ENCODE peak calls at places on chromosomes 13 and 19, in eight cellular contexts. One of them, this sample, is unnamed. For H3K36me3, the result is how much of the 10 kb centered on the place peaks cover.

GRCh38 chr13:34161829-34162544 is 344.0 kb downstream of the RFC3 start:
- DNase-seq in kidney epithelial cell: peak
- DNase-seq in fibroblast of lung: peak
- DNase-seq in left lung: no peak
- DNase-seq in mammary epithelial cell: no peak
- DNase-seq in CD8-positive, alpha-beta T cell: no peak
- DNase-seq in CD8-positive, alpha-beta memory T cell: no peak
- DNase-seq in heart right ventricle: no peak
- DNase-seq in this sample: no peak

GRCh38 chr19:40165362-40165937 is 25.8 kb upstream of the MAP3K10 start:
- DNase-seq in kidney epithelial cell: no peak
- DNase-seq in fibroblast of lung: peak
- DNase-seq in left lung: peak
- DNase-seq in mammary epithelial cell: no peak
- DNase-seq in CD8-positive, alpha-beta T cell: peak
- DNase-seq in CD8-positive, alpha-beta memory T cell: peak
- DNase-seq in heart right ventricle: peak
- DNase-seq in this sample: peak

GRCh38 chr13:39037410-39037879 is 444 bp downstream of the PROSER1 start:
- DNase-seq in kidney epithelial cell: no peak
- DNase-seq in fibroblast of lung: no peak
- DNase-seq in left lung: no peak
- DNase-seq in mammary epithelial cell: no peak
- DNase-seq in CD8-positive, alpha-beta T cell: no peak
- DNase-seq in CD8-positive, alpha-beta memory T cell: no peak
- DNase-seq in heart right ventricle: no peak
- DNase-seq in this sample: no peak

GRCh38 chr19:13765395-13766094 is 1.2 kb downstream of the MRI1 start:
- DNase-seq in kidney epithelial cell: no peak
- DNase-seq in fibroblast of lung: no peak
- DNase-seq in left lung: no peak
- DNase-seq in mammary epithelial cell: no peak
- DNase-seq in CD8-positive, alpha-beta T cell: no peak
- DNase-seq in CD8-positive, alpha-beta memory T cell: no peak
- DNase-seq in heart right ventricle: no peak
- DNase-seq in this sample: no peak

GRCh38 chr13:114002009-114002544 is 28.2 kb upstream of the C13orf46 start:
- DNase-seq in kidney epithelial cell: no peak
- DNase-seq in fibroblast of lung: no peak
- DNase-seq in left lung: no peak
- DNase-seq in mammary epithelial cell: no peak
- DNase-seq in CD8-positive, alpha-beta T cell: no peak
- DNase-seq in CD8-positive, alpha-beta memory T cell: no peak
- DNase-seq in heart right ventricle: no peak
- DNase-seq in this sample: no peak

GRCh38 chr19:48239582-48240141 is 16.1 kb downstream of the CARD8 start:
- DNase-seq in kidney epithelial cell: no peak
- DNase-seq in fibroblast of lung: no peak
- DNase-seq in left lung: no peak
- DNase-seq in mammary epithelial cell: peak
- DNase-seq in CD8-positive, alpha-beta T cell: no peak
- DNase-seq in CD8-positive, alpha-beta memory T cell: no peak
- DNase-seq in heart right ventricle: no peak
- DNase-seq in this sample: no peak

GRCh38 chr19:10979950-10980349 is 19.1 kb downstream of the SMARCA4 start:
- DNase-seq in kidney epithelial cell: no peak
- DNase-seq in fibroblast of lung: peak
- DNase-seq in left lung: no peak
- DNase-seq in mammary epithelial cell: no peak
- DNase-seq in CD8-positive, alpha-beta T cell: no peak
- DNase-seq in CD8-positive, alpha-beta memory T cell: no peak
- DNase-seq in heart right ventricle: no peak
- DNase-seq in this sample: no peak

GRCh38 chr13:67353031-67353430 is 122.9 kb upstream of the PCDH9 start:
- DNase-seq in kidney epithelial cell: no peak
- DNase-seq in fibroblast of lung: no peak
- DNase-seq in left lung: no peak
- DNase-seq in mammary epithelial cell: no peak
- DNase-seq in CD8-positive, alpha-beta T cell: no peak
- DNase-seq in CD8-positive, alpha-beta memory T cell: no peak
- DNase-seq in heart right ventricle: no peak
- DNase-seq in this sample: no peak

GRCh38 chr13:44403720-44404063 is 30.1 kb downstream of the SERP2 start:
- DNase-seq in kidney epithelial cell: no peak
- DNase-seq in fibroblast of lung: no peak
- DNase-seq in left lung: no peak
- DNase-seq in mammary epithelial cell: no peak
- DNase-seq in CD8-positive, alpha-beta T cell: no peak
- DNase-seq in CD8-positive, alpha-beta memory T cell: no peak
- DNase-seq in heart right ventricle: no peak
- DNase-seq in this sample: no peak

GRCh38 chr19:17658666-17659065 is 29.5 kb downstream of the UNC13A start:
- DNase-seq in kidney epithelial cell: no peak
- DNase-seq in fibroblast of lung: no peak
- DNase-seq in left lung: no peak
- DNase-seq in mammary epithelial cell: no peak
- DNase-seq in CD8-positive, alpha-beta T cell: no peak
- DNase-seq in CD8-positive, alpha-beta memory T cell: no peak
- DNase-seq in heart right ventricle: no peak
- DNase-seq in this sample: no peak

GRCh38 chr19:6685482-6685881 is 15.5 kb upstream of the TNFSF14 start:
- DNase-seq in kidney epithelial cell: no peak
- DNase-seq in fibroblast of lung: no peak
- DNase-seq in left lung: no peak
- DNase-seq in mammary epithelial cell: no peak
- DNase-seq in CD8-positive, alpha-beta T cell: no peak
- DNase-seq in CD8-positive, alpha-beta memory T cell: no peak
- DNase-seq in heart right ventricle: no peak
- DNase-seq in this sample: no peak

GRCh38 chr19:6685962-6686627 is 16.1 kb upstream of the TNFSF14 start:
- DNase-seq in kidney epithelial cell: no peak
- DNase-seq in fibroblast of lung: no peak
- DNase-seq in left lung: no peak
- DNase-seq in mammary epithelial cell: no peak
- DNase-seq in CD8-positive, alpha-beta T cell: no peak
- DNase-seq in CD8-positive, alpha-beta memory T cell: no peak
- DNase-seq in heart right ventricle: no peak
- DNase-seq in this sample: no peak

GRCh38 chr19:6683971-6684370 is 14.0 kb upstream of the TNFSF14 start:
- DNase-seq in kidney epithelial cell: no peak
- DNase-seq in fibroblast of lung: no peak
- DNase-seq in left lung: no peak
- DNase-seq in mammary epithelial cell: no peak
- DNase-seq in CD8-positive, alpha-beta T cell: no peak
- DNase-seq in CD8-positive, alpha-beta memory T cell: no peak
- DNase-seq in heart right ventricle: no peak
- DNase-seq in this sample: no peak

GRCh38 chr19:6686628-6686975 is 16.6 kb upstream of the TNFSF14 start:
- DNase-seq in kidney epithelial cell: no peak
- DNase-seq in fibroblast of lung: no peak
- DNase-seq in left lung: no peak
- DNase-seq in mammary epithelial cell: no peak
- DNase-seq in CD8-positive, alpha-beta T cell: no peak
- DNase-seq in CD8-positive, alpha-beta memory T cell: no peak
- DNase-seq in heart right ventricle: no peak
- DNase-seq in this sample: no peak

GRCh38 chr19:6687117-6687516 is 17.2 kb upstream of the TNFSF14 start:
- DNase-seq in kidney epithelial cell: no peak
- DNase-seq in fibroblast of lung: no peak
- DNase-seq in left lung: no peak
- DNase-seq in mammary epithelial cell: no peak
- DNase-seq in CD8-positive, alpha-beta T cell: no peak
- DNase-seq in CD8-positive, alpha-beta memory T cell: no peak
- DNase-seq in heart right ventricle: no peak
- DNase-seq in this sample: no peak
- H3K36me3 ChIP-seq in kidney epithelial cell: under half
- H3K36me3 ChIP-seq in fibroblast of lung: under half
- H3K36me3 ChIP-seq in left lung: under half
- H3K36me3 ChIP-seq in mammary epithelial cell: under half
- H3K36me3 ChIP-seq in CD8-positive, alpha-beta T cell: under half
- H3K36me3 ChIP-seq in CD8-positive, alpha-beta memory T cell: under half
- H3K36me3 ChIP-seq in heart right ventricle: under half
- H3K36me3 ChIP-seq in this sample: under half

GRCh38 chr19:49408816-49409440 is 14.3 kb downstream of the PTH2 start:
- DNase-seq in kidney epithelial cell: peak
- DNase-seq in fibroblast of lung: no peak
- DNase-seq in left lung: no peak
- DNase-seq in mammary epithelial cell: no peak
- DNase-seq in CD8-positive, alpha-beta T cell: no peak
- DNase-seq in CD8-positive, alpha-beta memory T cell: no peak
- DNase-seq in heart right ventricle: no peak
- DNase-seq in this sample: no peak
- H3K4me3 ChIP-seq in kidney epithelial cell: no peak
- H3K4me3 ChIP-seq in fibroblast of lung: no peak
- H3K4me3 ChIP-seq in left lung: no peak
- H3K4me3 ChIP-seq in mammary epithelial cell: no peak
- H3K4me3 ChIP-seq in CD8-positive, alpha-beta T cell: no peak
- H3K4me3 ChIP-seq in CD8-positive, alpha-beta memory T cell: peak
- H3K4me3 ChIP-seq in heart right ventricle: no peak
- H3K4me3 ChIP-seq in this sample: no peak

DNA sequence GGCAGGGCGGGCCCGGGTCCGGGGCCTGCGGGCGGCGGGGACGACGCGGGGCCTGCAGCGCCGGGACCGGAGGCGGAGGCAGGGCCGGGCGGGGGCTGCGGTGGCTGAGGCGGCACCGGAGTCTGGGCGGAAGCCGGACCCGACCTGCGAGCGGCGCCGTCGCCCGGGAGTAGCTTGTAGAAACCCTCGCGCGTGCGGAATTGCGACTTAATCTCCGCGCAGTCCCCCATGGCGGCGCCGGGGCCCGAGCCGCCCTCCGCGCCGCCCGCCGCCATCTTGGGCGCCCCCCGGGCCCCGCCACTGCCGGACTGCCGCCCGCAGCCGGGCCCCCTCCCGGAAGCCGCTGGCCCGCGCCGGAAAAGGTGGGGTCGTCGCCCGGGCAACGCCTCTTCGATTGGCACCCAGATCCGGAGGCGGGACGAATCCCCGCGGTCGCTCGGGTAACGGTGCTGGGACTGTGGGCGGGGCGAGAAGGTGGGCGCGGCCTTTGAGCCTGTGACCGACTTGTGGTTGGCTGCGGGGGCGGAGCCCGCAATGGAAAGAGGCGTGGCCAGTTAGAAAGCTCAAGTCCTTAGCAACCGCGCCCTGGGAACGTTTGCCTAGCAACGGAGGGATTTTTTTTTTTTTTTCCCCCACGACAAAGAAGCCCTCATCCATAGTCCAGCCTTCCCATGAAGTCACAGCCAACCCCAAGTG is at the start of gene DMWD:
- DNase-seq in kidney epithelial cell: peak
- DNase-seq in fibroblast of lung: peak
- DNase-seq in left lung: peak
- DNase-seq in mammary epithelial cell: peak
- DNase-seq in CD8-positive, alpha-beta T cell: peak
- DNase-seq in CD8-positive, alpha-beta memory T cell: peak
- DNase-seq in heart right ventricle: peak
- DNase-seq in this sample: peak
- H3K36me3 ChIP-seq in kidney epithelial cell: under half
- H3K36me3 ChIP-seq in fibroblast of lung: under half
- H3K36me3 ChIP-seq in left lung: under half
- H3K36me3 ChIP-seq in mammary epithelial cell: under half
- H3K36me3 ChIP-seq in CD8-positive, alpha-beta T cell: under half
- H3K36me3 ChIP-seq in CD8-positive, alpha-beta memory T cell: under half
- H3K36me3 ChIP-seq in heart right ventricle: under half
- H3K36me3 ChIP-seq in this sample: under half

DNA sequence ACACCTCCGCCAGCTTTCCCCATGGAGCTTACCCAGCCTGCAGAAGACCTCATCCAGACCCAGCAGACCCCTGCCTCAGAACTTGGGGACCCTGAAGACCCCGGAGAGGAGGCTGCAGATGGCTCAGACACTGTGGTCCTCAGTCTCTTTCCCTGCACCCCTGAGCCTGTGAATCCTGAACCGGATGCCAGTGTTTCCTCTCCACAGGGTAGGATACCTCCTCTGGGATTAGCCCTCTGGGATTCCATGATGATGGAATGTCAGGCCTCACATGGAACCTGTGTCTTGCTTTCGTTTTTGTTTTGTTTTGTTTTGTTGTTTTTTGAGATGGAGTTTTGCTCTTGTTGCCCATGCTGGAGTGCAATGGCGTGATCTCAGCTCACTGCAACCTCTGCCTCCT is 1.9 kb downstream of the RFXANK start:
- DNase-seq in kidney epithelial cell: no peak
- DNase-seq in fibroblast of lung: no peak
- DNase-seq in left lung: no peak
- DNase-seq in mammary epithelial cell: no peak
- DNase-seq in CD8-positive, alpha-beta T cell: no peak
- DNase-seq in CD8-positive, alpha-beta memory T cell: no peak
- DNase-seq in heart right ventricle: no peak
- DNase-seq in this sample: no peak
- H3K4me3 ChIP-seq in kidney epithelial cell: no peak
- H3K4me3 ChIP-seq in fibroblast of lung: peak
- H3K4me3 ChIP-seq in left lung: no peak
- H3K4me3 ChIP-seq in mammary epithelial cell: peak
- H3K4me3 ChIP-seq in CD8-positive, alpha-beta T cell: peak
- H3K4me3 ChIP-seq in CD8-positive, alpha-beta memory T cell: no peak
- H3K4me3 ChIP-seq in heart right ventricle: peak
- H3K4me3 ChIP-seq in this sample: no peak

GRCh38 chr19:52809801-52810200 is 11.6 kb downstream of the ZNF28 start:
- DNase-seq in kidney epithelial cell: no peak
- DNase-seq in fibroblast of lung: no peak
- DNase-seq in left lung: no peak
- DNase-seq in mammary epithelial cell: no peak
- DNase-seq in CD8-positive, alpha-beta T cell: no peak
- DNase-seq in CD8-positive, alpha-beta memory T cell: no peak
- DNase-seq in heart right ventricle: no peak
- DNase-seq in this sample: no peak
- H3K36me3 ChIP-seq in kidney epithelial cell: under half
- H3K36me3 ChIP-seq in fibroblast of lung: under half
- H3K36me3 ChIP-seq in left lung: under half
- H3K36me3 ChIP-seq in mammary epithelial cell: under half
- H3K36me3 ChIP-seq in CD8-positive, alpha-beta T cell: under half
- H3K36me3 ChIP-seq in CD8-positive, alpha-beta memory T cell: under half
- H3K36me3 ChIP-seq in heart right ventricle: under half
- H3K36me3 ChIP-seq in this sample: under half

GRCh38 chr19:38877781-38878574 is at the start of gene RINL:
- DNase-seq in kidney epithelial cell: no peak
- DNase-seq in fibroblast of lung: no peak
- DNase-seq in left lung: peak
- DNase-seq in mammary epithelial cell: no peak
- DNase-seq in CD8-positive, alpha-beta T cell: peak
- DNase-seq in CD8-positive, alpha-beta memory T cell: peak
- DNase-seq in heart right ventricle: no peak
- DNase-seq in this sample: no peak
- H3K4me3 ChIP-seq in kidney epithelial cell: no peak
- H3K4me3 ChIP-seq in fibroblast of lung: no peak
- H3K4me3 ChIP-seq in left lung: no peak
- H3K4me3 ChIP-seq in mammary epithelial cell: no peak
- H3K4me3 ChIP-seq in CD8-positive, alpha-beta T cell: peak
- H3K4me3 ChIP-seq in CD8-positive, alpha-beta memory T cell: peak
- H3K4me3 ChIP-seq in heart right ventricle: no peak
- H3K4me3 ChIP-seq in this sample: no peak

This sample was measured in adrenal gland.